ENCODE peak calls at places on chromosomes 12 and 14, in five cellular contexts. F is heart right ventricle; I is foreskin keratinocyte; R is RPMI7951; G is stimulated activated CD8-positive, alpha-beta memory T cell treated with anti-CD3 and anti-CD28 coated beads, Interleukin-15, amount 100 ng/mL, for 48 hours. H is an unnamed sample.
A peak's percentile ranks its signal among the peaks of the same experiment; 100 is the strongest.

GRCh38 chr12:13359636-13360035 is 163.1 kb downstream of the EMP1 start:
- DNase-seq in R (no peak), I (no peak), G (no peak), F (no peak), H (no peak)

GRCh38 chr12:110047297-110047940 is 903 bp downstream of the C12orf76 start:
- DNase-seq in F (no peak), G (no peak), R (no peak), I (no peak), H (no peak)

GRCh38 chr14:100662850-100663527 is 63.7 kb upstream of the DLK1 start:
- DNase-seq in I (no peak), F (peak; percentile 68), R (peak; percentile 40), G (peak; percentile 32), H (peak; percentile 84)

GRCh38 chr12:82730832-82731497 is 44.3 kb downstream of the TMTC2 start:
- DNase-seq in F (no peak), R (no peak), G (no peak), I (no peak), H (no peak)

GRCh38 chr12:46318037-46318436 is 49.2 kb upstream of the SLC38A1 start:
- DNase-seq in R (no peak), F (no peak), I (no peak), G (no peak), H (no peak)

GRCh38 chr12:4852911-4853310 is 56.8 kb upstream of the KCNA1 start:
- DNase-seq in I (no peak), G (no peak), R (no peak), F (no peak), H (no peak)

GRCh38 chr14:84857571-84857970 is 672.4 kb upstream of the FLRT2 start:
- DNase-seq in I (peak; percentile 60), R (no peak), F (no peak), G (no peak), H (no peak)

GRCh38 chr14:60111732-60112131 is 20.0 kb downstream of the PCNX4 start:
- DNase-seq in I (no peak), R (no peak), F (no peak), G (no peak), H (no peak)

GRCh38 chr12:132455565-132455964 is 34.4 kb upstream of the FBRSL1 start:
- DNase-seq in F (no peak), G (no peak), I (no peak), R (no peak), H (no peak)

GRCh38 chr12:48601013-48601756 is 31.3 kb upstream of the LALBA start:
- DNase-seq in R (peak; percentile 72), I (peak; percentile 15), G (peak; percentile 4), F (no peak), H (no peak)

GRCh38 chr12:49055978-49056754 is 4.4 kb downstream of the KMT2D start:
- DNase-seq in G (no peak), I (no peak), F (no peak), R (peak; percentile 68), H (peak; percentile 85)

GRCh38 chr14:105393151-105393550 is 5.2 kb upstream of the TEX22 start:
- DNase-seq in F (no peak), I (no peak), G (no peak), R (no peak), H (no peak)